ENCODE peak calls at places on chromosomes 2 and 18, in seven cellular contexts. V is CD4-positive, alpha-beta T cell; H is fibroblast of the aortic adventitia; Q is T-helper 9 cell; K is progenitor cell of endocrine pancreas; X is stimulated activated CD4-positive, alpha-beta T cell treated with anti-CD3 and anti-CD28 coated beads, Interleukin-1b, Interleukin-23, amount 100 ng/mL, for 1 hour; L is T-cell. J is an unnamed sample.

GRCh38 chr2:23988371-23988770 is 21.5 kb upstream of the MFSD2B start:
- DNase-seq in V (no peak), H (peak; percentile 18), Q (no peak), K (no peak), X (no peak), L (no peak), J (no peak)

GRCh38 chr2:25674003-25674362 is 606 bp upstream of the DTNB start:
- DNase-seq in V (no peak), H (no peak), Q (no peak), K (no peak), X (no peak), L (no peak), J (no peak)

GRCh38 chr2:88857951-88858406 is 166.5 kb downstream of the RPIA start:
- DNase-seq in V (no peak), H (peak; percentile 26), Q (no peak), K (no peak), X (no peak), L (no peak), J (no peak)

GRCh38 chr18:7878265-7879173 is 311.4 kb downstream of the PTPRM start:
- DNase-seq in V (no peak), H (no peak), Q (no peak), K (no peak), X (no peak), L (no peak), J (peak; percentile 75)

GRCh38 chr2:76197842-76198448 is 487.2 kb upstream of the GCFC2 start:
- DNase-seq in V (no peak), H (peak; percentile 65), Q (no peak), K (peak; percentile 49), X (no peak), L (no peak), J (no peak)

GRCh38 chr2:70901235-70902066 is 34.2 kb upstream of the ATP6V1B1 start:
- DNase-seq in V (no peak), H (peak; percentile 45), Q (no peak), K (no peak), X (no peak), L (no peak), J (no peak)

GRCh38 chr2:149826471-149827125 is 239.0 kb upstream of the MMADHC start:
- DNase-seq in V (no peak), H (no peak), Q (no peak), K (no peak), X (no peak), L (no peak), J (no peak)

GRCh38 chr18:23263551-23264235 is 128.4 kb downstream of the CABLES1 start:
- DNase-seq in V (no peak), H (no peak), Q (no peak), K (no peak), X (no peak), L (no peak), J (no peak)

GRCh38 chr18:48804856-48805610 is 145.7 kb downstream of the SMAD7 start:
- DNase-seq in V (no peak), H (no peak), Q (no peak), K (no peak), X (no peak), L (no peak), J (no peak)

GRCh38 chr18:49668583-49669290 is 106.9 kb downstream of the LIPG start:
- DNase-seq in V (no peak), H (peak; percentile 54), Q (no peak), K (no peak), X (no peak), L (no peak), J (no peak)

GRCh38 chr18:37383036-37383788 is 182.4 kb downstream of the CELF4 start:
- DNase-seq in V (no peak), H (peak; percentile 6), Q (no peak), K (no peak), X (no peak), L (no peak), J (no peak)

GRCh38 chr2:238601433-238602222 is 174.9 kb downstream of the ASB1 start:
- DNase-seq in V (no peak), H (peak; percentile 99), Q (no peak), K (no peak), X (no peak), L (no peak), J (no peak)

GRCh38 chr18:907171-907879 is 2.7 kb downstream of the ADCYAP1 start:
- DNase-seq in V (no peak), H (no peak), Q (no peak), K (no peak), X (no peak), L (no peak), J (no peak)

GRCh38 chr2:23900927-23901322 is 26.0 kb downstream of the ATAD2B start:
- DNase-seq in V (no peak), H (peak; percentile 92), Q (no peak), K (no peak), X (no peak), L (no peak), J (no peak)

GRCh38 chr18:55515946-55516710 is 71.9 kb downstream of the TCF4 start:
- DNase-seq in V (no peak), H (peak; percentile 38), Q (no peak), K (no peak), X (no peak), L (no peak), J (no peak)

GRCh38 chr18:76953186-76953982 is 131.0 kb downstream of the ZNF236 start:
- DNase-seq in V (no peak), H (peak; percentile 51), Q (no peak), K (no peak), X (no peak), L (no peak), J (no peak)

GRCh38 chr2:202911203-202911512 is 315 bp downstream of the WDR12 start:
- DNase-seq in V (no peak), H (no peak), Q (no peak), K (no peak), X (no peak), L (no peak), J (no peak)

GRCh38 chr2:144938308-144938709 is 418.4 kb upstream of the ZEB2 start:
- DNase-seq in V (no peak), H (peak; percentile 94), Q (no peak), K (no peak), X (no peak), L (no peak), J (no peak)

GRCh38 chr2:224466315-224466714 is 64.4 kb upstream of the FAM124B start:
- DNase-seq in V (no peak), H (no peak), Q (no peak), K (no peak), X (no peak), L (no peak), J (no peak)

GRCh38 chr2:114661926-114662670 is 219.7 kb downstream of the DPP10 start:
- DNase-seq in V (no peak), H (no peak), Q (no peak), K (peak; percentile 14), X (no peak), L (no peak), J (no peak)

GRCh38 chr18:47036298-47036874 is 965 bp upstream of the ELOA2 start:
- DNase-seq in V (no peak), H (peak; percentile 15), Q (no peak), K (no peak), X (no peak), L (no peak), J (no peak)

GRCh38 chr2:217972490-217972889 is 30.3 kb downstream of the TNS1 start:
- DNase-seq in V (no peak), H (no peak), Q (no peak), K (no peak), X (no peak), L (no peak), J (no peak)

GRCh38 chr2:117972466-117973123 is 41.3 kb downstream of the CCDC93 start:
- DNase-seq in V (no peak), H (peak; percentile 41), Q (no peak), K (no peak), X (no peak), L (no peak), J (no peak)

GRCh38 chr18:65459741-65460140 is 291.1 kb upstream of the CDH7 start:
- DNase-seq in V (no peak), H (no peak), Q (no peak), K (no peak), X (no peak), L (no peak), J (no peak)

GRCh38 chr2:230934291-230935131 is 9.5 kb upstream of the GPR55 start:
- DNase-seq in V (no peak), H (no peak), Q (no peak), K (no peak), X (no peak), L (no peak), J (no peak)

GRCh38 chr2:110807520-110807919 is 75.1 kb downstream of the ACOXL start:
- DNase-seq in V (no peak), H (peak; percentile 14), Q (no peak), K (no peak), X (no peak), L (no peak), J (no peak)

GRCh38 chr2:156986339-156986988 is 271.0 kb upstream of the GALNT5 start:
- DNase-seq in V (no peak), H (no peak), Q (no peak), K (no peak), X (no peak), L (no peak), J (no peak)

GRCh38 chr18:56672981-56673380 is 21.8 kb downstream of the WDR7 start:
- DNase-seq in V (no peak), H (no peak), Q (no peak), K (no peak), X (no peak), L (no peak), J (no peak)

GRCh38 chr18:78664048-78664447 is 315.6 kb upstream of the SALL3 start:
- DNase-seq in V (no peak), H (no peak), Q (no peak), K (no peak), X (no peak), L (no peak), J (no peak)

GRCh38 chr18:2994603-2995432 is 18.1 kb downstream of the LPIN2 start:
- DNase-seq in V (peak; percentile 60), H (no peak), Q (peak; percentile 64), K (no peak), X (peak; percentile 38), L (peak; percentile 70), J (no peak)

GRCh38 chr2:49788300-49788699 is 634.0 kb upstream of the FSHR start:
- DNase-seq in V (no peak), H (no peak), Q (no peak), K (no peak), X (no peak), L (no peak), J (no peak)

GRCh38 chr18:55266981-55267380 is 307.7 kb upstream of the CCDC68 start:
- DNase-seq in V (no peak), H (no peak), Q (no peak), K (no peak), X (no peak), L (no peak), J (no peak)

GRCh38 chr2:33521791-33522281 is 45.4 kb downstream of the RASGRP3 start:
- DNase-seq in V (no peak), H (peak; percentile 98), Q (no peak), K (no peak), X (no peak), L (no peak), J (no peak)

J was measured in NCI-H2081 treated with DMSO at 0.1 percent for 48 hours.